ENCODE peak calls at places on chromosome 1, in five cellular contexts. M, C, O, Q and S are unnamed samples.

GRCh38 chr1:116277840-116278540 is 95.1 kb upstream of the ATP1A1 start:
- DNase-seq in M (no peak), C (no peak), O (no peak), Q (no peak), S (no peak)

GRCh38 chr1:35570589-35571137 is 2.5 kb upstream of the TFAP2E start:
- DNase-seq in M (no peak), C (no peak), O (no peak), Q (no peak), S (no peak)

GRCh38 chr1:29649375-29650040 is 413.2 kb downstream of the PTPRU start:
- DNase-seq in M (peak), C (no peak), O (no peak), Q (peak), S (no peak)

GRCh38 chr1:226108935-226109828 is 46.7 kb downstream of the H3-3A start:
- DNase-seq in M (peak), C (no peak), O (peak), Q (no peak), S (no peak)

GRCh38 chr1:43366179-43366578 is 1.6 kb downstream of the ELOVL1 start:
- DNase-seq in M (peak), C (peak), O (peak), Q (peak), S (no peak)

GRCh38 chr1:246930830-246931548 is 759 bp downstream of the AHCTF1 start:
- DNase-seq in M (peak), C (no peak), O (peak), Q (peak), S (no peak)

GRCh38 chr1:9835758-9836631 is 12.2 kb upstream of the CLSTN1 start:
- DNase-seq in M (no peak), C (peak), O (peak), Q (peak), S (no peak)

GRCh38 chr1:113278777-113279176 is 111.5 kb upstream of the MAGI3 start:
- DNase-seq in M (no peak), C (no peak), O (no peak), Q (no peak), S (no peak)

GRCh38 chr1:172905452-172905851 is 145.3 kb downstream of the TNFSF18 start:
- DNase-seq in M (no peak), C (no peak), O (no peak), Q (no peak), S (no peak)

GRCh38 chr1:172907834-172908326 is 142.9 kb downstream of the TNFSF18 start:
- DNase-seq in M (no peak), C (no peak), O (no peak), Q (no peak), S (no peak)

GRCh38 chr1:172903581-172904220 is 147.0 kb downstream of the TNFSF18 start:
- DNase-seq in M (no peak), C (peak), O (no peak), Q (peak), S (no peak)

GRCh38 chr1:172909606-172910326 is 141.0 kb downstream of the TNFSF18 start:
- DNase-seq in M (no peak), C (no peak), O (no peak), Q (peak), S (no peak)

GRCh38 chr1:172906778-172907592 is 143.8 kb downstream of the TNFSF18 start:
- DNase-seq in M (no peak), C (no peak), O (no peak), Q (peak), S (no peak)
- H3K27ac ChIP-seq in M (no peak), C (peak), O (no peak), Q (peak), S (peak)

GRCh38 chr1:171084091-171084490 is 6.6 kb upstream of the FMO3 start:
- DNase-seq in M (no peak), C (no peak), O (no peak), Q (no peak), S (no peak)

GRCh38 chr1:171084879-171085278 is 5.8 kb upstream of the FMO3 start:
- DNase-seq in M (no peak), C (no peak), O (no peak), Q (no peak), S (no peak)

GRCh38 chr1:171083222-171083621 is 7.5 kb upstream of the FMO3 start:
- DNase-seq in M (no peak), C (no peak), O (no peak), Q (no peak), S (no peak)

GRCh38 chr1:171081994-171082295 is 8.8 kb upstream of the FMO3 start:
- DNase-seq in M (no peak), C (no peak), O (no peak), Q (no peak), S (no peak)

DNA sequence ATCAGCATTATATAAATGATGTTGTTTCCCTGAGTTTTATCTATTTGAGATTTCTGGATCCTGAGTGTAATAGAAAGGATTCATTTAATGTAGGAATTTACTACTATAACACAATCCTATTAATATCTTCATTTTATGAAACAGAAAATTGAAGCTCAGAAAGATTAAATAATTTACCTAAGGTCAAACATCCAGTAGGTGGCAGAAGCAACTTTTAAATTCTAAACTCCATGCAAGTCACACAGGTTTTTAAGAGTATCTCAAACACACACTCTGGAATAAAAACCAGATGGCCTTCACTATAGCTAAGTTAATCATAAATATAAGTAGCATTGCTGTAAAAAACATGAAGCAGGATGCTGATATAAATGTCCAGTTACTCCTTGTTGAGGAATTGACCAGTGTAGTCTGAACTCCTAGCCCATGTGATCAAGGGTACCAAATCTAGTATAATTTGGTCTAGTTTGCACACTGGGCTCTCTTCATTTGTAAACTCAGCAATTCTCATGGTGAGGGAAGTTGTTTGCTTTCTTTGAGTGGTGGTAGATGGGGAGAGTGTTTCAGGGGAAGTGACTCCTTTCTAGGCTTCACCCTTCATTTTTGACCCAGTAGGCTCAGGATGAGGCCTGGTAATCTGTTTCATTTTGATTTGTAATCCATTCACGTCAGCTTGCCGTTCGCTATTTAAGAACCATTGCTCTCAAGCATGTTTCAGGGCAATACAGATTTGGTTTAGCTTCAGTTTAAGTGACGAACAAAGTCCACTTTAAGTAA is 9.3 kb upstream of the FMO3 start:
- DNase-seq in M (no peak), C (no peak), O (no peak), Q (peak), S (no peak)
- TF ChIP-seq CTCF in M (peak), C (peak), O (peak), Q (peak), S (peak)

GRCh38 chr1:27525296-27526271 is 35.6 kb upstream of the WASF2 start:
- DNase-seq in M (peak), C (no peak), O (peak), Q (no peak), S (no peak)
- H3K4me3 ChIP-seq in M (no peak), C (no peak), O (no peak), Q (no peak), S (peak)

DNA sequence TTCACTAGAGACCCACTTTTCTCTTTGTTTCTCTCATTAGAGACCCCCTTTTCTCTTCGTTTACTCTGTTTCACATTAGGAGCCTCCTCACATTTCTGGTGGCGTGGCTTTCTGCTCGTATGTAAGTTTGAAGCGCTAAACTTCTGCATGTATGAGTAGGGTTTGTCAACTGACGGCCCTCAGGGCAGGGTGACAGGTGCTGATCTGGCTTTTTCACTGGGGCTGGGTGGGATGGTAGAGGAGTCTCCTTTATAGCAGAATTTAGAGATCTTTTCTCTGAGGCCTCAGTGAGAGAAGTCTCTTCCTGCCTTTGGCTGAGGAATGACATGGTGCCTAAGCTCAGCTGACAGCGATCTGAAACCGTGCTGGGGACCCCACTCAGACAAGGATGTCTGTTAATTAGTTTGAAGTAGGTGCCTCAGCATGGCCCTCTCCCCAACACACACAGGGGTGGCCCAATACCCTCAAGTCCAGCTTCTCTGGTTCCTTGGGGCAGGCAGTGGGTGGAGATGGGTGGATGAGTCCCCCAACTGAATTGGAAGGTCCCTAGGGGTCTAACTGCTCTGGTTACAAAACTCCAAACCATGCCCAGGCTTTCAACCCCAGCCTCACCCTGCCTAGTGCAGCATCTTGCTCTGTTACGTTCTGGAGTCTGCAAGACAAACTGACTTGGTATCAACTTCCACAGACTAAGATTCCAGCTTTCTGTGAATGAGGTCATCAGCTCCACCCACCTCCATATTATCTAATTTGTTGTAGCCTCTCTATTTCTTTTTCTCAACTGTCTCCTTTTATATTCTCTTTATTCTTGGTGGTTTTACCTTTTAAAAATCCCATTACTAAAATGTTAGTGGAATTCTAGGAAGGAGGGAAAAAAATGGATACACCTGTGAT is 3.2 kb downstream of the SLC1A7 start:
- DNase-seq in M (no peak), C (no peak), O (no peak), Q (no peak), S (no peak)
- H3K27ac ChIP-seq in M (no peak), C (peak), O (no peak), Q (no peak), S (no peak)

GRCh38 chr1:63603810-63604209 is 10.6 kb downstream of the PGM1 start:
- DNase-seq in M (no peak), C (no peak), O (no peak), Q (no peak), S (no peak)
- TF ChIP-seq CTCF in M (no peak), C (no peak), O (no peak), Q (no peak), S (no peak)

GRCh38 chr1:19062258-19063029 is 106.0 kb upstream of the IFFO2 start:
- DNase-seq in M (no peak), C (no peak), O (no peak), Q (no peak), S (no peak)

GRCh38 chr1:19064906-19065450 is 108.5 kb upstream of the IFFO2 start:
- DNase-seq in M (no peak), C (no peak), O (no peak), Q (no peak), S (no peak)

GRCh38 chr1:19061343-19061742 is 104.9 kb upstream of the IFFO2 start:
- DNase-seq in M (no peak), C (no peak), O (no peak), Q (no peak), S (no peak)

GRCh38 chr1:19065526-19066247 is 109.2 kb upstream of the IFFO2 start:
- DNase-seq in M (no peak), C (no peak), O (no peak), Q (no peak), S (no peak)

DNA sequence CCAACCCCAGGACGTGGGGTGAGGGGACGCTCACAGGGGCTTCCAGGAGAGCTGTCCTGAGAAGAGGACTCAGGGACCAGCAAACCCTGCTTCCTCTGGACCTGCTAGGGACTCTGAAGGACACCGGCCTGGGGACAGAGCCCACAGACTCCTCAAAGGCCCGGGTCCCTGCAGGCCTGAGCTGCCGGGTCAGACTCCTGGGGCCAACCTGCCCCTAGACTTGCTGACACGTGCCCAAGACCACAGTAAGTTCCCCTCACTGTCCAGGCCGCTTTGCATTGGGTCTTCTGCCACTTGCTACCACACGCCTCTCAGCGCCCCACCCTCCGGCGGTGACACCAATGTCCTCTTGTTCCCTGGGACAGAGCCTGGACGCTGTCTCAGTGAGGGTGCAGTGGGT is 106.6 kb upstream of the IFFO2 start:
- DNase-seq in M (no peak), C (no peak), O (no peak), Q (no peak), S (no peak)
- H3K4me3 ChIP-seq in M (no peak), C (no peak), O (no peak), Q (no peak), S (no peak)

GRCh38 chr1:12574757-12575139 is 43.3 kb downstream of the DHRS3 start:
- DNase-seq in M (no peak), C (no peak), O (no peak), Q (no peak), S (no peak)

GRCh38 chr1:12573015-12573825 is 44.8 kb downstream of the DHRS3 start:
- DNase-seq in M (no peak), C (no peak), O (no peak), Q (no peak), S (no peak)

GRCh38 chr1:12568009-12568767 is 49.8 kb downstream of the DHRS3 start:
- DNase-seq in M (no peak), C (no peak), O (no peak), Q (no peak), S (no peak)

GRCh38 chr1:12570291-12570690 is 47.7 kb downstream of the DHRS3 start:
- DNase-seq in M (no peak), C (no peak), O (no peak), Q (no peak), S (no peak)

DNA sequence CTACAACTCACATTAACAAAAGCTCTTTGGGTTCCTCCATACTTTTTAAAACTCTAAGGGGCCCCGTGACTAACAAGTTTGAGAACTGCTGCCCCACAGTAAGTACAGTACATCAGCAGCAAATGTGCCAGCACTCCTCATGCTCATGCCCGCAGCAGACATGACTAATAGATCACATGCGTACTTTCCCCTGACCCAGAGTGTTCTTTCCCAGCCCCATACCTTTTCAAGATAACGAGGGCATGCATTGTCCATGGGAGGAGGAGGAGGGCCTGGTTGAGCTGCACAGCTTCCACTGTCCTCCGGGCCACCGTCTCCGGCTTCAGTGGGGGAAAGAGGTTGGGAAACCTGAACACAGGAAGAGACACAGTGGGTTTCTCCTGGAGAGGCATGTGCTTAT is 45.5 kb downstream of the DHRS3 start:
- DNase-seq in M (no peak), C (no peak), O (no peak), Q (no peak), S (no peak)
- H3K27ac ChIP-seq in M (no peak), C (no peak), O (no peak), Q (peak), S (no peak)